ENCODE peak calls at places on chromosomes 7 and 10, in eight cellular contexts. P is AG09309; O is cardiac muscle cell; X is CD4-positive, alpha-beta memory T cell; C is NCI-H1092 treated with DMSO at 0.1 percent for 48 hours; G is activated CD4-positive, alpha-beta T cell treated with anti-CD3 and anti-CD28 coated beads, Interleukin-2, amount 10 ng/mL, durations not matched to agents 7 days and 5 days; J is iPS-NIHi11; N is WERI-Rb-1. R is an unnamed sample.

GRCh38 chr10:29691564-29692064 is 56.8 kb upstream of the SVIL start:
- DNase-seq in X (no peak), N (peak), J (no peak), C (no peak), G (no peak), O (no peak), P (peak), R (no peak)

GRCh38 chr7:28613262-28613661 is 200.9 kb downstream of the CREB5 start:
- DNase-seq in X (no peak), O (no peak), J (no peak), N (no peak), G (no peak), C (no peak), P (no peak), R (no peak)

GRCh38 chr10:78134919-78135318 is 101.3 kb downstream of the RPS24 start:
- DNase-seq in C (no peak), J (peak), G (no peak), X (no peak), N (no peak), P (no peak), O (no peak), R (no peak)

GRCh38 chr7:128903621-128904361 is 6.7 kb downstream of the KCP start:
- DNase-seq in P (no peak), O (no peak), J (no peak), X (no peak), C (no peak), G (no peak), N (no peak), R (no peak)

GRCh38 chr7:81845628-81846259 is 75.9 kb upstream of the HGF start:
- DNase-seq in C (peak), G (no peak), P (no peak), N (no peak), X (no peak), J (no peak), O (no peak), R (peak)

GRCh38 chr7:43636093-43636492 is 53.2 kb downstream of the STK17A start:
- DNase-seq in X (no peak), P (no peak), O (no peak), N (no peak), G (no peak), C (peak), J (no peak), R (no peak)

GRCh38 chr10:132591166-132591971 is 53.8 kb downstream of the INPP5A start:
- DNase-seq in G (no peak), P (no peak), J (peak), N (peak), O (no peak), X (no peak), C (no peak), R (no peak)

GRCh38 chr10:113960617-113961260 is 82.9 kb upstream of the ADRB1 start:
- DNase-seq in N (no peak), C (no peak), O (no peak), G (peak), X (peak), J (no peak), P (no peak), R (peak)

GRCh38 chr7:713488-714230 is 12.8 kb upstream of the DNAAF5 start:
- DNase-seq in J (no peak), N (no peak), P (no peak), X (no peak), O (no peak), C (no peak), G (no peak), R (no peak)

GRCh38 chr7:134718211-134718875 is 61.1 kb upstream of the CALD1 start:
- DNase-seq in N (no peak), G (no peak), O (no peak), C (no peak), X (no peak), J (no peak), P (no peak), R (no peak)

GRCh38 chr7:97013555-97013954 is 8.2 kb downstream of the DLX6 start:
- DNase-seq in P (no peak), O (no peak), C (no peak), J (no peak), X (no peak), N (no peak), G (no peak), R (no peak)

GRCh38 chr10:96665306-96665705 is 55.0 kb downstream of the PIK3AP1 start:
- DNase-seq in X (no peak), N (no peak), C (no peak), J (no peak), P (peak), G (no peak), O (no peak), R (no peak)

GRCh38 chr7:123355576-123356195 is 155.9 kb upstream of the SLC13A1 start:
- DNase-seq in C (no peak), P (no peak), O (no peak), X (no peak), G (no peak), J (peak), N (no peak), R (no peak)

R was measured in naive B cell.